ENCODE peak calls at places on chromosomes 11 and 22, in ten cellular contexts. One of them, this sample, is unnamed. For H3K27me3, the result is how much of the 10 kb centered on the place peaks cover.

GRCh38 chr11:113697075-113697474 is 9.0 kb downstream of the TMPRSS5 start:
- DNase-seq in right lobe of liver: no peak
- DNase-seq in GM23338: no peak
- DNase-seq in colonic mucosa: no peak
- DNase-seq in body of pancreas: no peak
- DNase-seq in uterus: no peak
- DNase-seq in CD8-positive, alpha-beta T cell: no peak
- DNase-seq in prostate gland: no peak
- DNase-seq in left ventricle myocardium inferior: no peak
- DNase-seq in ovary: no peak
- DNase-seq in this sample: no peak

GRCh38 chr11:124086447-124086846 is 28.8 kb upstream of the VWA5A start:
- DNase-seq in right lobe of liver: no peak
- DNase-seq in GM23338: peak
- DNase-seq in colonic mucosa: no peak
- DNase-seq in body of pancreas: peak
- DNase-seq in uterus: no peak
- DNase-seq in CD8-positive, alpha-beta T cell: no peak
- DNase-seq in prostate gland: no peak
- DNase-seq in left ventricle myocardium inferior: no peak
- DNase-seq in ovary: no peak
- DNase-seq in this sample: peak

GRCh38 chr11:44268807-44269080 is 41.2 kb downstream of the ALX4 start:
- DNase-seq in right lobe of liver: no peak
- DNase-seq in GM23338: no peak
- DNase-seq in colonic mucosa: no peak
- DNase-seq in body of pancreas: no peak
- DNase-seq in uterus: no peak
- DNase-seq in CD8-positive, alpha-beta T cell: no peak
- DNase-seq in prostate gland: no peak
- DNase-seq in left ventricle myocardium inferior: no peak
- DNase-seq in ovary: no peak
- DNase-seq in this sample: no peak

GRCh38 chr11:69362315-69362714 is 68.4 kb downstream of the MYEOV start:
- DNase-seq in right lobe of liver: no peak
- DNase-seq in GM23338: peak
- DNase-seq in colonic mucosa: peak
- DNase-seq in body of pancreas: no peak
- DNase-seq in uterus: no peak
- DNase-seq in CD8-positive, alpha-beta T cell: no peak
- DNase-seq in prostate gland: no peak
- DNase-seq in left ventricle myocardium inferior: no peak
- DNase-seq in ovary: no peak
- DNase-seq in this sample: no peak

GRCh38 chr11:62777389-62777788 is 6.2 kb downstream of the TAF6L start:
- DNase-seq in right lobe of liver: no peak
- DNase-seq in GM23338: no peak
- DNase-seq in colonic mucosa: no peak
- DNase-seq in body of pancreas: no peak
- DNase-seq in uterus: no peak
- DNase-seq in CD8-positive, alpha-beta T cell: no peak
- DNase-seq in prostate gland: no peak
- DNase-seq in left ventricle myocardium inferior: no peak
- DNase-seq in ovary: no peak
- DNase-seq in this sample: no peak

GRCh38 chr11:57742087-57742452 is 779 bp downstream of the SELENOH start:
- DNase-seq in right lobe of liver: no peak
- DNase-seq in GM23338: no peak
- DNase-seq in colonic mucosa: no peak
- DNase-seq in body of pancreas: no peak
- DNase-seq in uterus: no peak
- DNase-seq in CD8-positive, alpha-beta T cell: no peak
- DNase-seq in prostate gland: no peak
- DNase-seq in left ventricle myocardium inferior: no peak
- DNase-seq in ovary: no peak
- DNase-seq in this sample: no peak

GRCh38 chr11:33089776-33090175 is 50.4 kb downstream of the TCP11L1 start:
- DNase-seq in right lobe of liver: no peak
- DNase-seq in GM23338: no peak
- DNase-seq in colonic mucosa: no peak
- DNase-seq in body of pancreas: no peak
- DNase-seq in uterus: no peak
- DNase-seq in CD8-positive, alpha-beta T cell: no peak
- DNase-seq in prostate gland: no peak
- DNase-seq in left ventricle myocardium inferior: no peak
- DNase-seq in ovary: no peak
- DNase-seq in this sample: no peak

GRCh38 chr11:76206327-76207081 is at the start of gene WNT11:
- DNase-seq in right lobe of liver: no peak
- DNase-seq in GM23338: peak
- DNase-seq in colonic mucosa: peak
- DNase-seq in body of pancreas: peak
- DNase-seq in uterus: peak
- DNase-seq in CD8-positive, alpha-beta T cell: no peak
- DNase-seq in prostate gland: peak
- DNase-seq in left ventricle myocardium inferior: peak
- DNase-seq in ovary: peak
- DNase-seq in this sample: peak

GRCh38 chr11:83287631-83288030 is 1.5 kb upstream of the CCDC90B start:
- DNase-seq in right lobe of liver: no peak
- DNase-seq in GM23338: no peak
- DNase-seq in colonic mucosa: no peak
- DNase-seq in body of pancreas: no peak
- DNase-seq in uterus: no peak
- DNase-seq in CD8-positive, alpha-beta T cell: no peak
- DNase-seq in prostate gland: no peak
- DNase-seq in left ventricle myocardium inferior: no peak
- DNase-seq in ovary: no peak
- DNase-seq in this sample: no peak

GRCh38 chr11:10936999-10937398 is 79.1 kb upstream of the ZBED5 start:
- DNase-seq in right lobe of liver: no peak
- DNase-seq in GM23338: no peak
- DNase-seq in colonic mucosa: no peak
- DNase-seq in body of pancreas: no peak
- DNase-seq in uterus: no peak
- DNase-seq in CD8-positive, alpha-beta T cell: no peak
- DNase-seq in prostate gland: no peak
- DNase-seq in left ventricle myocardium inferior: no peak
- DNase-seq in ovary: no peak
- DNase-seq in this sample: no peak

GRCh38 chr11:88352139-88352538 is 14.6 kb upstream of the CTSC start:
- DNase-seq in right lobe of liver: no peak
- DNase-seq in GM23338: no peak
- DNase-seq in colonic mucosa: no peak
- DNase-seq in body of pancreas: peak
- DNase-seq in uterus: no peak
- DNase-seq in CD8-positive, alpha-beta T cell: no peak
- DNase-seq in prostate gland: no peak
- DNase-seq in left ventricle myocardium inferior: no peak
- DNase-seq in ovary: no peak
- DNase-seq in this sample: no peak

DNA sequence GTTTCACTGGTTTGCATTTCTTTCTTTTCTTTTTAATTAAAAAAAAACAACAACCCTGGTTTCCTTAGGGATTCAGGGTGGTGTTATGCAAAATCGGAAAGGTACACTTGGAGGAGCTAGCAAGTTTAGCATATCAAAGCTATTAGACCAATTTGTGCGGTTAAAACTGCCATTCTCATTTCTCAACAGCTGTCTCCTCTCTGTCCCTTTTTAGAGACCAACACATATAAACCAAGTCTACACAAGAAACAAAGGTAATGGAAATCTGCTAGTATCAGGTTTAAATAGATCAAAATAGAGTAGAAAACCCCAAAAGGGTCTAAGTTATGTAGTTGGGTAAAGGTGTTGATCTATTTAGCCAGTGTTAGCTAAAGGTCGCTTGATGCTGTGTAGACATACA is 1.7 kb upstream of the SESN3 start:
- DNase-seq in right lobe of liver: no peak
- DNase-seq in GM23338: peak
- DNase-seq in colonic mucosa: no peak
- DNase-seq in body of pancreas: no peak
- DNase-seq in uterus: no peak
- DNase-seq in CD8-positive, alpha-beta T cell: no peak
- DNase-seq in prostate gland: no peak
- DNase-seq in left ventricle myocardium inferior: no peak
- DNase-seq in ovary: no peak
- DNase-seq in this sample: no peak
- H3K4me3 ChIP-seq in right lobe of liver: peak
- H3K4me3 ChIP-seq in GM23338: peak
- H3K4me3 ChIP-seq in colonic mucosa: peak
- H3K4me3 ChIP-seq in body of pancreas: no peak
- H3K4me3 ChIP-seq in uterus: peak
- H3K4me3 ChIP-seq in CD8-positive, alpha-beta T cell: peak
- H3K4me3 ChIP-seq in prostate gland: peak
- H3K4me3 ChIP-seq in left ventricle myocardium inferior: peak
- H3K4me3 ChIP-seq in ovary: peak
- H3K4me3 ChIP-seq in this sample: peak

DNA sequence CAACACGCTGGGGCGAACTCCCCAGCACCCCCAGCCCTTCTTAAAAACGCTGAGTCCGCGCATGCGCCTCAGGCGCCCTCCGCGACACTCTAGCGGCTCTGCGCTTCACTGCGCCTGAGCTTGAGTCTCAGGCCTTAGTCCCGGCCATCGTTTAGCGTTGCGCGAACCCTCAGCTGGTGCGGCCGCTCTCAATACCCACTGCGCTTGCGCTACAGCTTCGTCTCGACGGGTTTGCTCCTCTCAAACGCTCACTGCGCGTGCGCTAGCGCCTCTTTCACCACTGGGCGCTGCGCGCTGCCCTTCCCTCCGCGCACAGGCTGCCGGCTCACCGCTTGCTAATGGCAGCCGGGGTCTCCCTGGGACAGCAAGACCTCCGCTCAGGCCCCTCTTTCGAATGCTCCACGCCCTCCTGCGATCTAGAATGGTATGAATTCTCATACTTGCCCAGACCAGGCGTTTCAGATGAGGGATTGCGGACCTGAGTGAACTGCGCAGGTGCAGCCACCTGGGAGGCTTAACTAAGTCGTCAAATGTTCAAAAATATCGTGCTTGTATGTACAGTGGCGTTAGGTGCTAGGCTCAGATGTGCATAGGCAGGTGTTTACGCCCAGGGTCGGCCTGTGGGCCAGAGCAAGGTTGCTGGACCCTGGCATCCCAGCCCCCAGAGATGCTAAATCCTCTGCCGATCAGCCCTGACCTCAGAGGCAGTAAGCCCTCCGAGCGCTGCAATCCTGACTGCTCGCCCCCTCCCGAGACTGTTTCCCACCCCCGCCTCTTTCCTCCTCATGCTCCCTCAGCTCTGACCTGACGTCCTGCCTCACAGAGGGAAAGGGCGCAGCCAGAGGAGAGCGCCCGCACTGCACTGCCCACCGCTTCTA is at the start of gene SLC2A11:
- DNase-seq in right lobe of liver: peak
- DNase-seq in GM23338: peak
- DNase-seq in colonic mucosa: peak
- DNase-seq in body of pancreas: peak
- DNase-seq in uterus: peak
- DNase-seq in CD8-positive, alpha-beta T cell: peak
- DNase-seq in prostate gland: peak
- DNase-seq in left ventricle myocardium inferior: peak
- DNase-seq in ovary: peak
- DNase-seq in this sample: peak
- TF ChIP-seq CTCF in right lobe of liver: no peak
- TF ChIP-seq CTCF in GM23338: peak
- TF ChIP-seq CTCF in colonic mucosa: no peak
- TF ChIP-seq CTCF in body of pancreas: peak
- TF ChIP-seq CTCF in uterus: peak
- TF ChIP-seq CTCF in CD8-positive, alpha-beta T cell: peak
- TF ChIP-seq CTCF in prostate gland: peak
- TF ChIP-seq CTCF in left ventricle myocardium inferior: peak
- TF ChIP-seq CTCF in ovary: peak
- TF ChIP-seq CTCF in this sample: peak

GRCh38 chr11:116703421-116703820 is 69.4 kb downstream of the BUD13 start:
- DNase-seq in right lobe of liver: no peak
- DNase-seq in GM23338: peak
- DNase-seq in colonic mucosa: no peak
- DNase-seq in body of pancreas: peak
- DNase-seq in uterus: no peak
- DNase-seq in CD8-positive, alpha-beta T cell: no peak
- DNase-seq in prostate gland: no peak
- DNase-seq in left ventricle myocardium inferior: no peak
- DNase-seq in ovary: no peak
- DNase-seq in this sample: peak

GRCh38 chr11:116707250-116707649 is 65.5 kb downstream of the BUD13 start:
- DNase-seq in right lobe of liver: no peak
- DNase-seq in GM23338: peak
- DNase-seq in colonic mucosa: peak
- DNase-seq in body of pancreas: peak
- DNase-seq in uterus: no peak
- DNase-seq in CD8-positive, alpha-beta T cell: no peak
- DNase-seq in prostate gland: no peak
- DNase-seq in left ventricle myocardium inferior: no peak
- DNase-seq in ovary: no peak
- DNase-seq in this sample: no peak

GRCh38 chr11:116710762-116711161 is 62.0 kb downstream of the BUD13 start:
- DNase-seq in right lobe of liver: no peak
- DNase-seq in GM23338: no peak
- DNase-seq in colonic mucosa: no peak
- DNase-seq in body of pancreas: no peak
- DNase-seq in uterus: no peak
- DNase-seq in CD8-positive, alpha-beta T cell: no peak
- DNase-seq in prostate gland: no peak
- DNase-seq in left ventricle myocardium inferior: no peak
- DNase-seq in ovary: no peak
- DNase-seq in this sample: no peak

GRCh38 chr11:116709970-116710369 is 62.8 kb downstream of the BUD13 start:
- DNase-seq in right lobe of liver: no peak
- DNase-seq in GM23338: peak
- DNase-seq in colonic mucosa: no peak
- DNase-seq in body of pancreas: no peak
- DNase-seq in uterus: no peak
- DNase-seq in CD8-positive, alpha-beta T cell: no peak
- DNase-seq in prostate gland: no peak
- DNase-seq in left ventricle myocardium inferior: no peak
- DNase-seq in ovary: no peak
- DNase-seq in this sample: no peak

DNA sequence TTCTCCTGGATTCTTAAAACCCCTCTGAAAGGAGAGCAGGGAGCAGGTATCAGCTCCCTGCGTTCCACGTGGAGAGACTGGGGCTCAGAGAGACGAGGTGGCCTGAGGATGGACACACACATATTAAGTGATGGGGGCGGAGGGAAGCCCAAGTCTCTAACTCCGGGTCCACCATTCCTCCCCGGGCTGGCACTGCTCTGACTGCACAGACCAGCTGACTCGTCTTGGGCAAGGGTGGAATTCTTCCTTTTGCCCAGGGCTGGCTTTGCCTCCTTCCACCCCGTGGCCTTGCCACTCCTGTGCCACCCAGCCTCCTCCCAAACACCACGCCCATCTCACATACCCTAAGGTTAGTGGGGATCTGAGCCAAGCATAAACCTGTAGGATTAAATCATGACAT is 65.0 kb downstream of the BUD13 start:
- DNase-seq in right lobe of liver: no peak
- DNase-seq in GM23338: no peak
- DNase-seq in colonic mucosa: peak
- DNase-seq in body of pancreas: no peak
- DNase-seq in uterus: no peak
- DNase-seq in CD8-positive, alpha-beta T cell: no peak
- DNase-seq in prostate gland: no peak
- DNase-seq in left ventricle myocardium inferior: no peak
- DNase-seq in ovary: no peak
- DNase-seq in this sample: no peak
- H3K27me3 ChIP-seq in right lobe of liver: under half
- H3K27me3 ChIP-seq in GM23338: under half
- H3K27me3 ChIP-seq in colonic mucosa: under half
- H3K27me3 ChIP-seq in body of pancreas: under half
- H3K27me3 ChIP-seq in uterus: under half
- H3K27me3 ChIP-seq in CD8-positive, alpha-beta T cell: under half
- H3K27me3 ChIP-seq in prostate gland: under half
- H3K27me3 ChIP-seq in left ventricle myocardium inferior: half or more
- H3K27me3 ChIP-seq in ovary: under half
- H3K27me3 ChIP-seq in this sample: under half

GRCh38 chr22:38727123-38727522 is 21.4 kb downstream of the GTPBP1 start:
- DNase-seq in right lobe of liver: peak
- DNase-seq in GM23338: no peak
- DNase-seq in colonic mucosa: no peak
- DNase-seq in body of pancreas: no peak
- DNase-seq in uterus: no peak
- DNase-seq in CD8-positive, alpha-beta T cell: no peak
- DNase-seq in prostate gland: no peak
- DNase-seq in left ventricle myocardium inferior: no peak
- DNase-seq in ovary: no peak
- DNase-seq in this sample: no peak
- H3K4me3 ChIP-seq in right lobe of liver: no peak
- H3K4me3 ChIP-seq in GM23338: no peak
- H3K4me3 ChIP-seq in colonic mucosa: no peak
- H3K4me3 ChIP-seq in body of pancreas: no peak
- H3K4me3 ChIP-seq in uterus: no peak
- H3K4me3 ChIP-seq in CD8-positive, alpha-beta T cell: no peak
- H3K4me3 ChIP-seq in prostate gland: no peak
- H3K4me3 ChIP-seq in left ventricle myocardium inferior: no peak
- H3K4me3 ChIP-seq in ovary: no peak
- H3K4me3 ChIP-seq in this sample: no peak

This sample was measured in dorsolateral prefrontal cortex.